ENCODE peak calls at places on chromosomes 6 and 20, in four cellular contexts. One of them, this sample, is unnamed.

GRCh38 chr6:99612551-99613397 is 6.1 kb downstream of the PRDM13 start:
- DNase-seq in neural crest cell: no peak
- DNase-seq in CD14-positive monocyte: no peak
- DNase-seq in fibroblast of mammary gland: no peak
- DNase-seq in this sample: no peak

GRCh38 chr6:169564453-169565240 is 137.2 kb downstream of the WDR27 start:
- DNase-seq in neural crest cell: no peak
- DNase-seq in CD14-positive monocyte: no peak
- DNase-seq in fibroblast of mammary gland: no peak
- DNase-seq in this sample: no peak

GRCh38 chr6:56628105-56628504 is 14.6 kb downstream of the DST start:
- DNase-seq in fibroblast of mammary gland: no peak
- DNase-seq in neural crest cell: no peak
- DNase-seq in CD14-positive monocyte: no peak
- DNase-seq in this sample: no peak

GRCh38 chr6:71107935-71108420 is 151.1 kb upstream of the B3GAT2 start:
- DNase-seq in neural crest cell: no peak
- DNase-seq in fibroblast of mammary gland: peak
- DNase-seq in CD14-positive monocyte: no peak
- DNase-seq in this sample: no peak

GRCh38 chr6:52261229-52261628 is 16.9 kb upstream of the IL17F start:
- DNase-seq in neural crest cell: no peak
- DNase-seq in CD14-positive monocyte: no peak
- DNase-seq in fibroblast of mammary gland: peak
- DNase-seq in this sample: no peak

GRCh38 chr20:21232546-21233280 is 70.4 kb upstream of the XRN2 start:
- DNase-seq in neural crest cell: no peak
- DNase-seq in fibroblast of mammary gland: no peak
- DNase-seq in CD14-positive monocyte: no peak
- DNase-seq in this sample: no peak

GRCh38 chr6:36745836-36746235 is 48.2 kb downstream of the RAB44 start:
- DNase-seq in CD14-positive monocyte: no peak
- DNase-seq in fibroblast of mammary gland: no peak
- DNase-seq in neural crest cell: no peak
- DNase-seq in this sample: no peak

GRCh38 chr20:61518424-61518951 is 266.4 kb downstream of the CDH4 start:
- DNase-seq in CD14-positive monocyte: no peak
- DNase-seq in neural crest cell: no peak
- DNase-seq in fibroblast of mammary gland: no peak
- DNase-seq in this sample: no peak

GRCh38 chr20:17629025-17629424 is 53.0 kb downstream of the RRBP1 start:
- DNase-seq in CD14-positive monocyte: no peak
- DNase-seq in neural crest cell: no peak
- DNase-seq in fibroblast of mammary gland: no peak
- DNase-seq in this sample: peak

GRCh38 chr6:10695086-10695657 is 400 bp downstream of the PAK1IP1 start:
- DNase-seq in neural crest cell: no peak
- DNase-seq in fibroblast of mammary gland: no peak
- DNase-seq in CD14-positive monocyte: no peak
- DNase-seq in this sample: no peak

GRCh38 chr6:104566411-104566810 is 293.3 kb downstream of the HACE1 start:
- DNase-seq in neural crest cell: no peak
- DNase-seq in fibroblast of mammary gland: peak
- DNase-seq in CD14-positive monocyte: no peak
- DNase-seq in this sample: no peak

GRCh38 chr6:87154641-87155271 is 609 bp upstream of the ZNF292 start:
- DNase-seq in neural crest cell: no peak
- DNase-seq in CD14-positive monocyte: no peak
- DNase-seq in fibroblast of mammary gland: peak
- DNase-seq in this sample: no peak

GRCh38 chr6:84019171-84019570 is 14.4 kb upstream of the MRAP2 start:
- DNase-seq in neural crest cell: no peak
- DNase-seq in CD14-positive monocyte: no peak
- DNase-seq in fibroblast of mammary gland: no peak
- DNase-seq in this sample: no peak

GRCh38 chr20:51417745-51418529 is 124.6 kb downstream of the NFATC2 start:
- DNase-seq in neural crest cell: no peak
- DNase-seq in fibroblast of mammary gland: no peak
- DNase-seq in CD14-positive monocyte: peak
- DNase-seq in this sample: no peak

GRCh38 chr6:39092124-39092523 is 22.9 kb downstream of the SAYSD1 start:
- DNase-seq in CD14-positive monocyte: no peak
- DNase-seq in neural crest cell: no peak
- DNase-seq in fibroblast of mammary gland: no peak
- DNase-seq in this sample: no peak
- TF ChIP-seq CTCF in CD14-positive monocyte: no peak
- TF ChIP-seq CTCF in neural crest cell: no peak
- TF ChIP-seq CTCF in fibroblast of mammary gland: no peak
- TF ChIP-seq CTCF in this sample: no peak

GRCh38 chr6:138001750-138002349 is 105.4 kb downstream of the PERP start:
- DNase-seq in neural crest cell: peak
- DNase-seq in CD14-positive monocyte: no peak
- DNase-seq in fibroblast of mammary gland: peak
- DNase-seq in this sample: no peak

GRCh38 chr6:138007014-138007472 is 100.2 kb downstream of the PERP start:
- DNase-seq in neural crest cell: no peak
- DNase-seq in fibroblast of mammary gland: peak
- DNase-seq in CD14-positive monocyte: no peak
- DNase-seq in this sample: no peak

GRCh38 chr6:138000955-138001354 is 106.3 kb downstream of the PERP start:
- DNase-seq in neural crest cell: no peak
- DNase-seq in CD14-positive monocyte: no peak
- DNase-seq in fibroblast of mammary gland: no peak
- DNase-seq in this sample: no peak

GRCh38 chr6:138005846-138006245 is 101.4 kb downstream of the PERP start:
- DNase-seq in neural crest cell: no peak
- DNase-seq in CD14-positive monocyte: no peak
- DNase-seq in fibroblast of mammary gland: no peak
- DNase-seq in this sample: no peak

GRCh38 chr6:138004423-138005287 is 102.6 kb downstream of the PERP start:
- DNase-seq in fibroblast of mammary gland: peak
- DNase-seq in neural crest cell: no peak
- DNase-seq in CD14-positive monocyte: no peak
- DNase-seq in this sample: no peak
- TF ChIP-seq CTCF in fibroblast of mammary gland: peak
- TF ChIP-seq CTCF in neural crest cell: peak
- TF ChIP-seq CTCF in CD14-positive monocyte: peak
- TF ChIP-seq CTCF in this sample: peak

DNA sequence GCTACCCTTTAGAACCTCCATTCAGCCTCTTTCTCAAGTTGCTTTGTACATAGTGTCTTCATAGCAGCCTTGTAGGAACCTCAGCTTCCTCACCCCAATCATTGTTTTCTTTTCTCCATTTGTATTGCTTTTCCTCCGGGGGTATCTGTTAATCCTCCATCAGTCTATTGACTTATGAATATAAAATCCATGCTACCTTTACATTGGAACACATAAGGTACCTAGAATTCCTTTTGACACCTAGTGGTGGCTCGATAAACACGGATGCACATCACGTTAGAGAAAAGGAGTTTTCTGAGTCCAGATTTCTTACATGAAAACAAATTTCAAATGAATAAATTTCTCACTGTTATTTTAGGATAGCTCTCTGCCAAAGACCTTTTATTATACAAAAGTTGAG is 6.3 kb upstream of the EDN1 start:
- DNase-seq in CD14-positive monocyte: no peak
- DNase-seq in neural crest cell: no peak
- DNase-seq in fibroblast of mammary gland: no peak
- DNase-seq in this sample: no peak
- TF ChIP-seq CTCF in CD14-positive monocyte: no peak
- TF ChIP-seq CTCF in neural crest cell: peak
- TF ChIP-seq CTCF in fibroblast of mammary gland: no peak
- TF ChIP-seq CTCF in this sample: peak

GRCh38 chr6:121686611-121687023 is 251.2 kb downstream of the GJA1 start:
- DNase-seq in neural crest cell: no peak
- DNase-seq in fibroblast of mammary gland: no peak
- DNase-seq in CD14-positive monocyte: no peak
- DNase-seq in this sample: peak
- TF ChIP-seq CTCF in neural crest cell: no peak
- TF ChIP-seq CTCF in fibroblast of mammary gland: no peak
- TF ChIP-seq CTCF in CD14-positive monocyte: no peak
- TF ChIP-seq CTCF in this sample: no peak

GRCh38 chr20:47013606-47014005 is 119.0 kb downstream of the EYA2 start:
- DNase-seq in CD14-positive monocyte: no peak
- DNase-seq in neural crest cell: no peak
- DNase-seq in fibroblast of mammary gland: no peak
- DNase-seq in this sample: no peak

GRCh38 chr20:47009784-47010183 is 115.1 kb downstream of the EYA2 start:
- DNase-seq in neural crest cell: no peak
- DNase-seq in fibroblast of mammary gland: no peak
- DNase-seq in CD14-positive monocyte: no peak
- DNase-seq in this sample: no peak

GRCh38 chr20:47011984-47012383 is 117.3 kb downstream of the EYA2 start:
- DNase-seq in fibroblast of mammary gland: no peak
- DNase-seq in CD14-positive monocyte: no peak
- DNase-seq in neural crest cell: no peak
- DNase-seq in this sample: no peak

GRCh38 chr20:47007826-47008655 is 113.4 kb downstream of the EYA2 start:
- DNase-seq in fibroblast of mammary gland: no peak
- DNase-seq in CD14-positive monocyte: no peak
- DNase-seq in neural crest cell: no peak
- DNase-seq in this sample: no peak

GRCh38 chr20:47008842-47009518 is 114.3 kb downstream of the EYA2 start:
- DNase-seq in fibroblast of mammary gland: no peak
- DNase-seq in CD14-positive monocyte: no peak
- DNase-seq in neural crest cell: no peak
- DNase-seq in this sample: no peak
- TF ChIP-seq CTCF in fibroblast of mammary gland: no peak
- TF ChIP-seq CTCF in CD14-positive monocyte: no peak
- TF ChIP-seq CTCF in neural crest cell: no peak
- TF ChIP-seq CTCF in this sample: no peak

This sample was measured in chondrocyte.